ENCODE peak calls at places on chromosomes 1 and 21, in seven cellular contexts. S is upper lobe of left lung, G is H1, F is psoas muscle, O is A673, V is GM23338, N is choroid plexus epithelial cell. D is an unnamed sample.

GRCh38 chr21:44653123-44653522 is 1.3 kb downstream of the KRTAP12-4 start:
- DNase-seq in S (no peak), G (no peak), F (no peak), O (no peak), V (peak), N (no peak), D (peak)

GRCh38 chr1:153306303-153307220 is 6.2 kb downstream of the PGLYRP3 start:
- DNase-seq in S (no peak), G (no peak), F (no peak), O (no peak), V (peak), N (no peak), D (no peak)

GRCh38 chr1:15410223-15410883 is 665 bp downstream of the EFHD2 start:
- DNase-seq in S (no peak), G (no peak), F (no peak), O (no peak), V (no peak), N (no peak), D (no peak)

GRCh38 chr1:85463666-85464496 is 1.1 kb downstream of the DDAH1 start:
- DNase-seq in S (no peak), G (no peak), F (no peak), O (peak), V (peak), N (no peak), D (peak)

GRCh38 chr1:116693759-116694482 is 26.4 kb upstream of the IGSF3 start:
- DNase-seq in S (no peak), G (no peak), F (peak), O (no peak), V (no peak), N (peak), D (no peak)

GRCh38 chr1:218735436-218735835 is 390.3 kb downstream of the TGFB2 start:
- DNase-seq in S (no peak), G (no peak), F (no peak), O (no peak), V (no peak), N (peak), D (no peak)

GRCh38 chr1:94104127-94104684 is 16.7 kb downstream of the ABCA4 start:
- DNase-seq in S (no peak), G (no peak), F (no peak), O (no peak), V (no peak), N (no peak), D (no peak)

GRCh38 chr21:35414511-35415139 is 365.5 kb upstream of the RUNX1 start:
- DNase-seq in S (no peak), G (no peak), F (no peak), O (no peak), V (peak), N (no peak), D (no peak)

GRCh38 chr1:216238844-216239243 is 184.4 kb downstream of the USH2A start:
- DNase-seq in S (no peak), G (no peak), F (no peak), O (no peak), V (no peak), N (no peak), D (no peak)

GRCh38 chr1:167474191-167474641 is 44.1 kb downstream of the CD247 start:
- DNase-seq in S (peak), G (no peak), F (no peak), O (no peak), V (no peak), N (no peak), D (no peak)

GRCh38 chr1:40709802-40710278 is 18.3 kb downstream of the NFYC start:
- DNase-seq in S (no peak), G (no peak), F (no peak), O (no peak), V (no peak), N (no peak), D (no peak)

GRCh38 chr1:88593358-88593757 is 90.7 kb upstream of the PKN2 start:
- DNase-seq in S (no peak), G (no peak), F (no peak), O (no peak), V (no peak), N (no peak), D (no peak)

GRCh38 chr1:88175631-88176226 is 508.3 kb upstream of the PKN2 start:
- DNase-seq in S (no peak), G (no peak), F (no peak), O (no peak), V (no peak), N (peak), D (no peak)

GRCh38 chr1:48530727-48531351 is 58.8 kb upstream of the SPATA6 start:
- DNase-seq in S (peak), G (peak), F (no peak), O (peak), V (peak), N (peak), D (peak)

GRCh38 chr1:14539953-14540563 is 58.4 kb upstream of the KAZN start:
- DNase-seq in S (no peak), G (no peak), F (no peak), O (peak), V (no peak), N (no peak), D (no peak)

GRCh38 chr1:239125027-239125426 is 261.3 kb upstream of the CHRM3 start:
- DNase-seq in S (no peak), G (no peak), F (no peak), O (peak), V (peak), N (no peak), D (no peak)

GRCh38 chr1:12588695-12589094 is 29.3 kb downstream of the DHRS3 start:
- DNase-seq in S (no peak), G (no peak), F (no peak), O (no peak), V (no peak), N (no peak), D (no peak)

GRCh38 chr1:221806984-221807383 is 65.1 kb upstream of the DUSP10 start:
- DNase-seq in S (no peak), G (no peak), F (no peak), O (no peak), V (no peak), N (no peak), D (no peak)

GRCh38 chr1:87249803-87250202 is 78.9 kb upstream of the LMO4 start:
- DNase-seq in S (no peak), G (no peak), F (no peak), O (no peak), V (no peak), N (no peak), D (no peak)

GRCh38 chr1:46448109-46448911 is 41.3 kb upstream of the DMBX1 start:
- DNase-seq in S (no peak), G (peak), F (peak), O (no peak), V (peak), N (no peak), D (peak)

GRCh38 chr1:71490432-71490831 is 409.6 kb upstream of the ZRANB2 start:
- DNase-seq in S (no peak), G (no peak), F (no peak), O (no peak), V (no peak), N (no peak), D (no peak)

GRCh38 chr1:55190092-55190491 is 25.1 kb downstream of the USP24 start:
- DNase-seq in S (no peak), G (no peak), F (no peak), O (no peak), V (no peak), N (no peak), D (no peak)

GRCh38 chr1:221268295-221268694 is 389.1 kb downstream of the HLX start:
- DNase-seq in S (no peak), G (no peak), F (no peak), O (no peak), V (no peak), N (peak), D (no peak)

GRCh38 chr1:43327549-43328292 is 9.9 kb upstream of the MPL start:
- DNase-seq in S (no peak), G (no peak), F (no peak), O (peak), V (no peak), N (no peak), D (no peak)

GRCh38 chr1:37691497-37692077 is 729 bp upstream of the CDCA8 start:
- DNase-seq in S (peak), G (no peak), F (peak), O (peak), V (peak), N (peak), D (no peak)

GRCh38 chr1:198794498-198794897 is 155.7 kb downstream of the PTPRC start:
- DNase-seq in S (no peak), G (no peak), F (no peak), O (no peak), V (no peak), N (peak), D (no peak)

GRCh38 chr1:198788561-198789064 is 149.8 kb downstream of the PTPRC start:
- DNase-seq in S (peak), G (peak), F (no peak), O (peak), V (peak), N (peak), D (no peak)
- TF ChIP-seq CTCF in S (no peak), G (peak), F (no peak), O (peak), V (peak), N (peak), D (peak)

DNA sequence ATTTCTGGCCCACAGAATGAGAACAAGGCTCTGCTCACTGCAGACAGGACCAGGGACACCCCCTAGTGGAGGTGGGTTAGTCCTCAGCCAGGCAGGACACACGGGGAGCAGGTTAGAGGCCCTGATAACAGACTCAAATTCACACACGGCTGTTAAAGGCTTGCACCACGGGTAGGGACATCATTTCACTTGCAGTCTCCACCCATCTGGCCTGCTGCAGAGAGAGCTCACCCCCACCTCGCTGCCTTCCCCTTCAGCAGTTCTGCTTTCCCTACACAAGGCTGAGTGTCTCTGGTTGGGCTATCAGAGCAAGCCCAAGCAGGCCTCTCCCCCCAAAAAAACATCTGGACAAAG is 20.6 kb downstream of the MEF2D start:
- DNase-seq in S (no peak), G (no peak), F (no peak), O (no peak), V (no peak), N (no peak), D (no peak)
- TF ChIP-seq CTCF in S (no peak), G (peak), F (no peak), O (no peak), V (peak), N (peak), D (no peak)

GRCh38 chr1:206715120-206715519 is 30.4 kb downstream of the MAPKAPK2 start:
- DNase-seq in S (no peak), G (no peak), F (no peak), O (no peak), V (no peak), N (no peak), D (no peak)
- TF ChIP-seq CTCF in S (no peak), G (no peak), F (no peak), O (no peak), V (no peak), N (no peak), D (no peak)

DNA sequence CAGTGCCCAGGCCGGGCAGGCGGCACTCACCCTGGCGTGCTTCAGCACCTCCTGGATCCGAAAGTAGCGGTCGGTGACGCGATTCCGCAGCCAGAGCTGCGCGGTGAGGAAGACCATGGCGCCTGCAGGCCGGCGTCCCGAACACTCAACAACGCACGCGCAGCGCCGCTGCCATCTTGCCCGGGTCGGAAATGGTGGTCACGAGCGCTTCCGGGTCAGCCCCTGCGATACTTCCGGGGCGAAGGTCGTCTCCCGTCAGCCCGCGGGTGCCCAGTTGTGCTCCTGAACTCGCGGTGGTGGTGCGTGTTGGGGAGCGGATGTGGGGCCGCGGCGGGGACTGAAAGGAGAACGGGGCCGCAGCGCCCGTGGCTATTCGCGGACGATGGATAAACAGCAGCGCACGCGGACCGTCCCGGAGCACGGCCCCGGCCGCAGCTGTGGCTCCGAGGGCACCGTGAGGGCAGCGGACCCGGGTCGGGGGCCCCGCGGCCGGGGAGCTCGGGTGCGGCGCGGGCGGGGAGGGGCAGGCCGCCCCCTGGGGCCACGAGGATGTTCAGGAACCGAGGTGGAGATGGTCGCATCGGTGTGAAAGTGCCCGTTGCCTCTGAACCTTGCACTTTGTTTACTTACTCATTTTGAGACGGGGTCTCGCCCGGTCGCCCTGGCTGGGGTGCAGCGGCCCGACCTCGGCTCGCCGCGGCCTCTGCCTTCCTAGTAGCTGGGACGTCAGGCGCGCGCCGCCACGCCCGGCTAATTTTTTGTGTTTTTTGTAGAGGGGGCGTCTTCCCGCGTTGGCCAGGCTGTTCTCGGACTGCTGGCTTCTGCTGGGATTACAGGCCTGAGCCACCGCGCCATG is at the start of gene MRPL20:
- DNase-seq in S (peak), G (peak), F (peak), O (peak), V (peak), N (peak), D (peak)
- TF ChIP-seq CTCF in S (peak), G (peak), F (no peak), O (no peak), V (no peak), N (peak), D (peak)

GRCh38 chr1:234655328-234656069 is 45.5 kb upstream of the IRF2BP2 start:
- DNase-seq in S (no peak), G (no peak), F (no peak), O (no peak), V (peak), N (no peak), D (no peak)

GRCh38 chr1:234659538-234659937 is 49.6 kb upstream of the IRF2BP2 start:
- DNase-seq in S (no peak), G (no peak), F (peak), O (no peak), V (no peak), N (peak), D (no peak)

GRCh38 chr1:234656070-234656875 is 46.3 kb upstream of the IRF2BP2 start:
- DNase-seq in S (no peak), G (peak), F (no peak), O (no peak), V (peak), N (no peak), D (no peak)

GRCh38 chr1:234658143-234658542 is 48.2 kb upstream of the IRF2BP2 start:
- DNase-seq in S (peak), G (no peak), F (no peak), O (no peak), V (peak), N (peak), D (no peak)

GRCh38 chr1:234656981-234657651 is 47.1 kb upstream of the IRF2BP2 start:
- DNase-seq in S (no peak), G (no peak), F (no peak), O (no peak), V (no peak), N (peak), D (no peak)
- TF ChIP-seq CTCF in S (no peak), G (no peak), F (no peak), O (no peak), V (no peak), N (no peak), D (no peak)

DNA sequence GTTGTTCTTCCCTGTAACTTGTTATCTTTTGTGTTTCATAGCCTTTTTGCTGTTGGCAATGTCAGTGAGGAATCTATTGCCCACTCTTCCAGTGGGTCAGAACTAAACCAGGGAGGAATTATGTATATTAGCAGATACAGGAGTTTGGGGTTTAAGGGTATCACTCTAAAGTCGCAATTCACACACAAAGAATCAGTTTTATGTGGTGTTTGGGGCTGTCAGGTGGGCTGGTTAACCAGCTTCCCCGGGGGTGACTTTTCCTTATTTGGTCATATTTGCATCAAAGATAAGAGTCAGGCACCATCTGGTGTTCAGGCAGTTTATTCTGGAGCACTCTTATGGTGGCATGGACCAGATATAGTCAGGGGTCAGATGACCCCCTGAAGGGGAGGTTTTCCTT is 148.0 kb downstream of the RWDD3 start:
- DNase-seq in S (no peak), G (no peak), F (no peak), O (no peak), V (no peak), N (no peak), D (no peak)
- TF ChIP-seq CTCF in S (no peak), G (no peak), F (no peak), O (no peak), V (no peak), N (no peak), D (no peak)

DNA sequence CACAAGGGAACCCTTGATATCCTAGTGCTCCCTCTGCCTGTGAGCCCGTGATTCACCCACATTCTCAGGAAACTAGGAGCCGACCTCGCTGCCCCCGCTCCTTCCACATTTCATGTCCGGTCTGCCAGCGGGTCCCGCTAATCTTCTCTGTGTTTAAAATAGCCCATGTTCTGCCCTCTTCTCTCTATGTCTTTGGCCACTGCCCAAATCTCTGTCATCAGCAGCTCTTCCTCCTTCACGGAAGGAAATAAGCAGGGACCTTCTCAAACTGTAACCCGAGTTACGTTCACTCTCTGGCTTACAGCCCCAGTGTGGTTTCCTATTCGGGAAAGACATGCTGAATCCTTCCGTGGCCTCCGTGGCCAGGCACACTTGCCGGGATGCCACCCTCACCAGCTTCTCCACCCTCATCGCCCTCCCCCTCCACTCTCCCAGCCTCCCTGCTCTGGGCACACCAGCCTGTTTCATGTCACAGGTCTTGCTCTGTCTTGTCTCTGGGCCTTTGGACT is 21.1 kb upstream of the UBXN10 start:
- DNase-seq in S (no peak), G (no peak), F (peak), O (no peak), V (no peak), N (no peak), D (no peak)
- TF ChIP-seq CTCF in S (no peak), G (peak), F (no peak), O (no peak), V (peak), N (no peak), D (no peak)

DNA sequence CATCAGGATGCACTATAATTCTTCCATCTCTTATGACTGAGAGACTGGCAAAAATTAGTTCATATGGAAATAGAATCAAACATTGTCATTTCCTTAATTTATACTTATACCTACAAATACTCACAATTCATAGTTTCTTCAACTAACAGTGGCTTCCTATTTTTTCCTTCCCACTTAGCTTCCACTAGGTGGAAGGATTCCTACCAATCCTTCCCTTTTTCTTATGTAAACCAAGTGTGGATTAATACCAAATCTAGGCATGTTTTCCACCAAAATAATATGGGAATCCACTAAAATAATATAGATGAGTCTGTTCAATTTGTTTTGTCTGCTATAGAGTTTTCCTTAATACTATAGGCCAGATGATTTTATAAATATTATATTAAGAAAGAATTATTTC is 1537.1 kb downstream of the PLA2G4A start:
- DNase-seq in S (no peak), G (no peak), F (no peak), O (no peak), V (peak), N (peak), D (no peak)
- TF ChIP-seq CTCF in S (no peak), G (no peak), F (no peak), O (no peak), V (no peak), N (no peak), D (peak)

DNA sequence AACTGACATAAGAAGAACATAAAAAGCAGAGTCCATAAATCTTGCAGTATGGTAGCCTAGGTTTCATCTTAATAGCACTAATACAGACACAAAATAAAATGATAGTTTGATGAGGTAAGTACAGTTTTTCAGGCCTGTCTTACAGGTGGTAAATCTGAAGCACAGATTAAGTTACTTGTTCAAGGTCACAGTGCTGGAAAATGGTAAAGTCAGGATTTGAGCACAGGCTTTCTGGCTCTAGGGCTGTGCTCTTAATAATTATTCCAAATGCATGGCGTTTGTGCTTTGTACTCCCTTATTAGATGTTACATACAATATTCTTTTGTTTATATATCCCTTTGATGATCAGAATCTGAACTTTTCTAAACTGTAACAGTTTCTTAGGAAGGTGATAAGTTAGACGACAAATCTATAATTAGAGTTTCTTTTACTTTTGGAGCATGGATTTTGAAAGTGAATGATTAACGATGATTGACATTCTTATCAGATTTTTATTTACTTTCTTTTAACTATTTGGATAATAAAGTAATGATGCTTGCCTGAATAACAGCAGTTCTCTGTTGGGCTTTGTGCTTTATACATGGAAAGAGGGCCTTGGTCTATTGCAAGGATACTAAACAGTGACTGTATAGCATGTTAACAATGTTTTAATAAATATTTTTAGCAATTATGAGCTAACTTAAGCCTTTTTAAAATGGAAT is 101.5 kb upstream of the CACYBP start:
- DNase-seq in S (no peak), G (no peak), F (no peak), O (no peak), V (no peak), N (no peak), D (no peak)
- TF ChIP-seq CTCF in S (no peak), G (no peak), F (no peak), O (no peak), V (no peak), N (no peak), D (no peak)

D was measured in type B pancreatic cell.